ENCODE peak calls at places on chromosomes 1 and 21, in four cellular contexts. One of them, this sample, is unnamed.

GRCh38 chr21:34857122-34857713 is 188.4 kb downstream of the CLIC6 start:
- DNase-seq in body of pancreas: no peak
- DNase-seq in adrenal gland: no peak
- DNase-seq in HCT116: no peak
- DNase-seq in this sample: no peak

GRCh38 chr1:32774950-32775634 is 42.1 kb downstream of the YARS1 start:
- DNase-seq in body of pancreas: peak; percentile 46
- DNase-seq in adrenal gland: no peak
- DNase-seq in HCT116: no peak
- DNase-seq in this sample: no peak

GRCh38 chr21:17602874-17603273 is 9.8 kb downstream of the BTG3 start:
- DNase-seq in body of pancreas: no peak
- DNase-seq in adrenal gland: no peak
- DNase-seq in HCT116: no peak
- DNase-seq in this sample: no peak

GRCh38 chr1:40383095-40383487 is 9.6 kb downstream of the SMAP2 start:
- DNase-seq in body of pancreas: no peak
- DNase-seq in adrenal gland: no peak
- DNase-seq in HCT116: no peak
- DNase-seq in this sample: no peak

GRCh38 chr1:56442456-56442855 is 136.9 kb downstream of the PLPP3 start:
- DNase-seq in body of pancreas: no peak
- DNase-seq in adrenal gland: no peak
- DNase-seq in HCT116: no peak
- DNase-seq in this sample: no peak

GRCh38 chr1:6603424-6603850 is 768 bp upstream of the KLHL21 start:
- DNase-seq in body of pancreas: peak; percentile 68
- DNase-seq in adrenal gland: peak; percentile 70
- DNase-seq in HCT116: no peak
- DNase-seq in this sample: no peak

GRCh38 chr21:43277481-43278351 is 108.9 kb downstream of the CRYAA start:
- DNase-seq in body of pancreas: no peak
- DNase-seq in adrenal gland: no peak
- DNase-seq in HCT116: no peak
- DNase-seq in this sample: no peak

GRCh38 chr1:23286401-23286800 is 57.7 kb downstream of the HNRNPR start:
- DNase-seq in body of pancreas: no peak
- DNase-seq in adrenal gland: no peak
- DNase-seq in HCT116: no peak
- DNase-seq in this sample: no peak

GRCh38 chr1:41892211-41892840 is 26.4 kb downstream of the HIVEP3 start:
- DNase-seq in body of pancreas: no peak
- DNase-seq in adrenal gland: no peak
- DNase-seq in HCT116: no peak
- DNase-seq in this sample: no peak

GRCh38 chr1:109185357-109185756 is 28.4 kb upstream of the SARS1 start:
- DNase-seq in body of pancreas: no peak
- DNase-seq in adrenal gland: no peak
- DNase-seq in HCT116: no peak
- DNase-seq in this sample: no peak

GRCh38 chr1:152917794-152918193 is 9.4 kb downstream of the IVL start:
- DNase-seq in body of pancreas: peak; percentile 29
- DNase-seq in adrenal gland: no peak
- DNase-seq in HCT116: peak; percentile 18
- DNase-seq in this sample: no peak

GRCh38 chr1:110412576-110412975 is 5.1 kb upstream of the LAMTOR5 start:
- DNase-seq in body of pancreas: peak; percentile 71
- DNase-seq in adrenal gland: peak; percentile 78
- DNase-seq in HCT116: peak; percentile 54
- DNase-seq in this sample: peak; percentile 58

GRCh38 chr1:14392887-14393365 is 205.6 kb upstream of the KAZN start:
- DNase-seq in body of pancreas: no peak
- DNase-seq in adrenal gland: no peak
- DNase-seq in HCT116: no peak
- DNase-seq in this sample: no peak

GRCh38 chr1:17207966-17208418 is 3.1 kb downstream of the PADI1 start:
- DNase-seq in body of pancreas: no peak
- DNase-seq in adrenal gland: no peak
- DNase-seq in HCT116: peak; percentile 63
- DNase-seq in this sample: no peak

GRCh38 chr1:54051936-54052469 is 1.0 kb downstream of the TMEM59 start:
- DNase-seq in body of pancreas: no peak
- DNase-seq in adrenal gland: no peak
- DNase-seq in HCT116: no peak
- DNase-seq in this sample: no peak

GRCh38 chr1:220089650-220090556 is at the start of gene BPNT1:
- DNase-seq in body of pancreas: peak; percentile 97
- DNase-seq in adrenal gland: peak; percentile 95
- DNase-seq in HCT116: peak; percentile 98
- DNase-seq in this sample: peak; percentile 88

GRCh38 chr1:30691480-30691879 is 31.9 kb downstream of the MATN1 start:
- DNase-seq in body of pancreas: no peak
- DNase-seq in adrenal gland: no peak
- DNase-seq in HCT116: no peak
- DNase-seq in this sample: no peak

GRCh38 chr1:39183503-39184353 is 20.8 kb upstream of the MACF1 start:
- DNase-seq in body of pancreas: peak; percentile 71
- DNase-seq in adrenal gland: peak; percentile 84
- DNase-seq in HCT116: peak; percentile 96
- DNase-seq in this sample: no peak

GRCh38 chr1:44089371-44090070 is 29.1 kb upstream of the KLF17 start:
- DNase-seq in body of pancreas: no peak
- DNase-seq in adrenal gland: peak; percentile 76
- DNase-seq in HCT116: no peak
- DNase-seq in this sample: no peak

GRCh38 chr21:42269382-42269781 is 45.8 kb downstream of the TFF3 start:
- DNase-seq in body of pancreas: no peak
- DNase-seq in adrenal gland: no peak
- DNase-seq in HCT116: no peak
- DNase-seq in this sample: no peak

GRCh38 chr1:232875536-232875935 is 70.3 kb downstream of the MAP10 start:
- DNase-seq in body of pancreas: no peak
- DNase-seq in adrenal gland: no peak
- DNase-seq in HCT116: no peak
- DNase-seq in this sample: no peak

GRCh38 chr1:26112407-26112775 is 767 bp downstream of the PDIK1L start:
- DNase-seq in body of pancreas: no peak
- DNase-seq in adrenal gland: no peak
- DNase-seq in HCT116: no peak
- DNase-seq in this sample: no peak

GRCh38 chr1:53617382-53618217 is 121.4 kb downstream of the GLIS1 start:
- DNase-seq in body of pancreas: no peak
- DNase-seq in adrenal gland: no peak
- DNase-seq in HCT116: no peak
- DNase-seq in this sample: no peak

GRCh38 chr1:171898956-171899355 is 57.7 kb downstream of the DNM3 start:
- DNase-seq in body of pancreas: no peak
- DNase-seq in adrenal gland: peak; percentile 55
- DNase-seq in HCT116: no peak
- DNase-seq in this sample: no peak

GRCh38 chr1:232954594-232955365 is 4.4 kb downstream of the NTPCR start:
- DNase-seq in body of pancreas: no peak
- DNase-seq in adrenal gland: no peak
- DNase-seq in HCT116: no peak
- DNase-seq in this sample: no peak

GRCh38 chr1:16115468-16116363 is 40.2 kb downstream of the EPHA2 start:
- DNase-seq in body of pancreas: no peak
- DNase-seq in adrenal gland: no peak
- DNase-seq in HCT116: no peak
- DNase-seq in this sample: no peak

GRCh38 chr1:208252126-208252853 is 8.1 kb upstream of the PLXNA2 start:
- DNase-seq in body of pancreas: peak; percentile 70
- DNase-seq in adrenal gland: peak; percentile 25
- DNase-seq in HCT116: no peak
- DNase-seq in this sample: no peak

GRCh38 chr21:45892156-45892919 is 89.2 kb upstream of the COL6A1 start:
- DNase-seq in body of pancreas: no peak
- DNase-seq in adrenal gland: no peak
- DNase-seq in HCT116: no peak
- DNase-seq in this sample: no peak
- H3K4me1 ChIP-seq in body of pancreas: no peaks in the 10 kb centered on the region
- H3K4me1 ChIP-seq in adrenal gland: peaks cover 19% of the 10 kb centered on the region
- H3K4me1 ChIP-seq in HCT116: no peaks in the 10 kb centered on the region
- H3K4me1 ChIP-seq in this sample: no peaks in the 10 kb centered on the region

GRCh38 chr1:184053881-184054280 is 2.4 kb downstream of the TSEN15 start:
- DNase-seq in body of pancreas: no peak
- DNase-seq in adrenal gland: no peak
- DNase-seq in HCT116: no peak
- DNase-seq in this sample: no peak

GRCh38 chr1:184052194-184052559 is 647 bp downstream of the TSEN15 start:
- DNase-seq in body of pancreas: no peak
- DNase-seq in adrenal gland: no peak
- DNase-seq in HCT116: no peak
- DNase-seq in this sample: no peak

GRCh38 chr1:184051138-184051484 is 419 bp upstream of the TSEN15 start:
- DNase-seq in body of pancreas: no peak
- DNase-seq in adrenal gland: no peak
- DNase-seq in HCT116: peak; percentile 19
- DNase-seq in this sample: no peak

GRCh38 chr1:184051485-184052193 is at the start of gene TSEN15:
- DNase-seq in body of pancreas: peak; percentile 85
- DNase-seq in adrenal gland: peak; percentile 83
- DNase-seq in HCT116: peak; percentile 61
- DNase-seq in this sample: no peak

DNA sequence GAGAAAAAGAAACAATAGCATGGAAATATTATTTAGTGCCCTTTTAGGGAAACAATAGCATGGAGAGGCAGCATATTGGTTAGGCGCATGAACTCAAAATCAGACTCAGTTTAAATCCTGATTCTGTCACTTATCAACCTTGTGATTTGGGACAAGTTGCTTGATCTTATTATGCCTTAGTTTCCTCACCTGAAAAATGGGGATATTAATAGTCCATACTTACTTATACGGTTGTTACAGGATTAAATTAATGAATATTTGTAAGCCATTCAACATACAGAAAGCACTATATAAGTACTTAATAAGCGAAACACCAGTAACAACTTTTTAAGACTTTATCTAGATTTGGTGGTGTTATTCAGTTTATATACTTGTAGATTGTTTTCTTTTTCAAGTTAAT is 1.2 kb downstream of the TSEN15 start:
- DNase-seq in body of pancreas: no peak
- DNase-seq in adrenal gland: no peak
- DNase-seq in HCT116: no peak
- DNase-seq in this sample: no peak
- H3K4me1 ChIP-seq in body of pancreas: peaks cover 22% of the 10 kb centered on the region
- H3K4me1 ChIP-seq in adrenal gland: peaks cover 24% of the 10 kb centered on the region
- H3K4me1 ChIP-seq in HCT116: peaks cover 36% of the 10 kb centered on the region
- H3K4me1 ChIP-seq in this sample: peaks cover 3% of the 10 kb centered on the region

DNA sequence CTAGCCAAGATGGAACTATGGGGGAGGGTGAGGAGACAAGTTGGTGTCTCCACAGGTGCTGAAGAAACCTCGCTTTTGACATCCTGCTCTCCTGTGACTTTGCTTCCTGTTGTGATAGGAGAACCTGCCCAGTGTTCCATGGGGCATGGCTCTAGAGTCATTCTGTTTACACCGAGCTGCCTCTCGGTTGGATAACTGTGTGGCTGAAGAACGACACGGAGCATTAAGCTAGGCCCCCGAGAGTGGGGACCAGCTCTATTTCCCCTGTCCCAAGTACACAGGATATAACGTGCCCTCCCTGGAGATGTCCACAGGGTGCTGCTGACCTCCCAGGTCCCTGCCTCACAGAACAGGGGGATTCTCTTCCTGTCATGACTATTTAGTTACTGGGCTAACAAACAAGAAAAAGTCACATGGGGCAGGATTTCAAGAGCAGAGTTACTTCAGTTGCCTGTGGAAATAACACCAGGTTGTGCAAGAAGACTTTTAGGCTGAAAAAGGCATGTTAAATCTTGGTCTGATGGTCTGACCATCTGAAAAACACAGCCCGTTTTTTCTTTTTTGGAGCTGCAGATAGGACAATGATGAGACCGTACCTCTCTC is 29.4 kb upstream of the PPP2R5A start:
- DNase-seq in body of pancreas: no peak
- DNase-seq in adrenal gland: no peak
- DNase-seq in HCT116: no peak
- DNase-seq in this sample: no peak
- H3K4me1 ChIP-seq in body of pancreas: peaks cover 28% of the 10 kb centered on the region
- H3K4me1 ChIP-seq in adrenal gland: no peaks in the 10 kb centered on the region
- H3K4me1 ChIP-seq in HCT116: peaks cover 4% of the 10 kb centered on the region
- H3K4me1 ChIP-seq in this sample: no peaks in the 10 kb centered on the region

GRCh38 chr1:64474133-64474532 is 4.2 kb downstream of the CACHD1 start:
- DNase-seq in body of pancreas: no peak
- DNase-seq in adrenal gland: no peak
- DNase-seq in HCT116: no peak
- DNase-seq in this sample: no peak
- H3K4me1 ChIP-seq in body of pancreas: peaks cover 62% of the 10 kb centered on the region
- H3K4me1 ChIP-seq in adrenal gland: peaks cover 40% of the 10 kb centered on the region
- H3K4me1 ChIP-seq in HCT116: peaks cover 24% of the 10 kb centered on the region
- H3K4me1 ChIP-seq in this sample: peaks cover 11% of the 10 kb centered on the region

DNA sequence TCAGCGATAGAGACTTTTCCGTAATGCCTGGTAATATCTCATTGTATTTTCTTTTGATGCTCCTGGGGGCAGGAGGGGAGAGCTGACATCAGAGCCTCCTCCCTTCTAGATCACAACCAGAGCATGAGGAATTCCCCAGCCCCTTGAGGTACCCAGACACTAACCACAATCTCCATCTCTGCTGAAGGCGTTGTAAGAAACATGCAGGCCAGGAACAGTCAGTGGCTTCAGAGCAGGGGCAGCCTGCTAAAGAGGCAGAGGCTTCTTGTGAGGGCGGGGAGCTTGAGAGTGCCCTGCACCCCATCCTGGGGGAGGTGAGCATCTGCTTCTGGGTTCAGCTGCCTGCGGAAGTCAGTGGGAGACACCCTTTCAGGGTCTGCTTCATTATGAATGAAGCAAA is 18.9 kb downstream of the MAPKAPK2 start:
- DNase-seq in body of pancreas: no peak
- DNase-seq in adrenal gland: no peak
- DNase-seq in HCT116: no peak
- DNase-seq in this sample: no peak
- H3K4me1 ChIP-seq in body of pancreas: peaks cover 84% of the 10 kb centered on the region
- H3K4me1 ChIP-seq in adrenal gland: peaks cover 88% of the 10 kb centered on the region
- H3K4me1 ChIP-seq in HCT116: no peaks in the 10 kb centered on the region
- H3K4me1 ChIP-seq in this sample: peaks cover 16% of the 10 kb centered on the region